ENCODE peak calls at places on chromosomes 1 and 21, in six cellular contexts. Q, L, T, Z, N and S are unnamed samples.

GRCh38 chr1:99146129-99146848 is 118.0 kb upstream of the PLPPR4 start:
- DNase-seq in Q (no peak), L (no peak), T (no peak), Z (no peak), N (no peak), S (peak; percentile 64)

GRCh38 chr1:9778905-9779304 is 44.9 kb downstream of the CLSTN1 start:
- DNase-seq in Q (no peak), L (no peak), T (no peak), Z (no peak), N (no peak), S (no peak)

GRCh38 chr1:3858231-3858981 is 1.1 kb downstream of the DFFB start:
- DNase-seq in Q (peak; percentile 37), L (no peak), T (no peak), Z (peak; percentile 22), N (no peak), S (peak; percentile 41)

GRCh38 chr21:32009263-32009662 is 136.4 kb downstream of the HUNK start:
- DNase-seq in Q (no peak), L (no peak), T (no peak), Z (no peak), N (no peak), S (no peak)

GRCh38 chr1:101102757-101103156 is 77.2 kb upstream of the DPH5 start:
- DNase-seq in Q (no peak), L (no peak), T (no peak), Z (no peak), N (no peak), S (no peak)

GRCh38 chr1:46689326-46689725 is 17.7 kb downstream of the TEX38 start:
- DNase-seq in Q (no peak), L (no peak), T (no peak), Z (no peak), N (no peak), S (no peak)

GRCh38 chr1:46757956-46758304 is 39.0 kb upstream of the EFCAB14 start:
- DNase-seq in Q (no peak), L (no peak), T (no peak), Z (no peak), N (no peak), S (no peak)

GRCh38 chr21:29279531-29279930 is 19.2 kb upstream of the BACH1 start:
- DNase-seq in Q (no peak), L (no peak), T (no peak), Z (no peak), N (no peak), S (no peak)

GRCh38 chr1:39645411-39646043 is 6.1 kb upstream of the HEYL start:
- DNase-seq in Q (no peak), L (no peak), T (no peak), Z (no peak), N (no peak), S (no peak)

GRCh38 chr1:25615563-25616079 is 970 bp upstream of the MAN1C1 start:
- DNase-seq in Q (no peak), L (no peak), T (no peak), Z (no peak), N (no peak), S (no peak)

GRCh38 chr1:192951961-192952460 is 107.1 kb downstream of the UCHL5 start:
- DNase-seq in Q (no peak), L (no peak), T (no peak), Z (peak; percentile 10), N (no peak), S (peak; percentile 38)

GRCh38 chr1:63691672-63692425 is 82.0 kb upstream of the ROR1 start:
- DNase-seq in Q (peak; percentile 28), L (no peak), T (peak; percentile 55), Z (peak; percentile 62), N (no peak), S (peak; percentile 67)

GRCh38 chr1:6488602-6489382 is 2.7 kb downstream of the PLEKHG5 start:
- DNase-seq in Q (no peak), L (no peak), T (no peak), Z (peak; percentile 81), N (no peak), S (no peak)

GRCh38 chr1:197150336-197151005 is 4.0 kb upstream of the ASPM start:
- DNase-seq in Q (no peak), L (no peak), T (no peak), Z (no peak), N (no peak), S (no peak)

GRCh38 chr1:37989381-37989930 is 366 bp downstream of the SF3A3 start:
- DNase-seq in Q (peak; percentile 55), L (no peak), T (peak; percentile 72), Z (peak; percentile 31), N (no peak), S (no peak)

GRCh38 chr1:23273450-23274133 is 56.3 kb upstream of the HTR1D start:
- DNase-seq in Q (peak; percentile 30), L (no peak), T (no peak), Z (no peak), N (no peak), S (no peak)

GRCh38 chr1:68308034-68308433 is 75.7 kb upstream of the WLS start:
- DNase-seq in Q (no peak), L (no peak), T (no peak), Z (no peak), N (no peak), S (no peak)

GRCh38 chr1:170321113-170321512 is 175.4 kb downstream of the NTMT2 start:
- DNase-seq in Q (no peak), L (no peak), T (no peak), Z (no peak), N (no peak), S (no peak)

GRCh38 chr1:162873671-162874666 is 13.0 kb upstream of the CCDC190 start:
- DNase-seq in Q (no peak), L (no peak), T (no peak), Z (no peak), N (no peak), S (no peak)

GRCh38 chr1:78586572-78586971 is 33.7 kb upstream of the IFI44L start:
- DNase-seq in Q (no peak), L (no peak), T (no peak), Z (no peak), N (no peak), S (no peak)

GRCh38 chr1:56864430-56864829 is 9.8 kb downstream of the C8A start:
- DNase-seq in Q (no peak), L (no peak), T (no peak), Z (no peak), N (no peak), S (no peak)

GRCh38 chr1:64984106-64984505 is 17.8 kb upstream of the JAK1 start:
- DNase-seq in Q (no peak), L (no peak), T (peak; percentile 26), Z (no peak), N (no peak), S (no peak)

GRCh38 chr1:157580179-157580827 is 17.6 kb downstream of the FCRL4 start:
- DNase-seq in Q (no peak), L (peak; percentile 64), T (peak; percentile 62), Z (peak; percentile 24), N (no peak), S (no peak)
- H3K27ac ChIP-seq in Q (no peak overlapping the region), L (no peak overlapping the region), T (no peak overlapping the region), Z (no peak overlapping the region), N (no peak overlapping the region), S (no peak overlapping the region)

DNA sequence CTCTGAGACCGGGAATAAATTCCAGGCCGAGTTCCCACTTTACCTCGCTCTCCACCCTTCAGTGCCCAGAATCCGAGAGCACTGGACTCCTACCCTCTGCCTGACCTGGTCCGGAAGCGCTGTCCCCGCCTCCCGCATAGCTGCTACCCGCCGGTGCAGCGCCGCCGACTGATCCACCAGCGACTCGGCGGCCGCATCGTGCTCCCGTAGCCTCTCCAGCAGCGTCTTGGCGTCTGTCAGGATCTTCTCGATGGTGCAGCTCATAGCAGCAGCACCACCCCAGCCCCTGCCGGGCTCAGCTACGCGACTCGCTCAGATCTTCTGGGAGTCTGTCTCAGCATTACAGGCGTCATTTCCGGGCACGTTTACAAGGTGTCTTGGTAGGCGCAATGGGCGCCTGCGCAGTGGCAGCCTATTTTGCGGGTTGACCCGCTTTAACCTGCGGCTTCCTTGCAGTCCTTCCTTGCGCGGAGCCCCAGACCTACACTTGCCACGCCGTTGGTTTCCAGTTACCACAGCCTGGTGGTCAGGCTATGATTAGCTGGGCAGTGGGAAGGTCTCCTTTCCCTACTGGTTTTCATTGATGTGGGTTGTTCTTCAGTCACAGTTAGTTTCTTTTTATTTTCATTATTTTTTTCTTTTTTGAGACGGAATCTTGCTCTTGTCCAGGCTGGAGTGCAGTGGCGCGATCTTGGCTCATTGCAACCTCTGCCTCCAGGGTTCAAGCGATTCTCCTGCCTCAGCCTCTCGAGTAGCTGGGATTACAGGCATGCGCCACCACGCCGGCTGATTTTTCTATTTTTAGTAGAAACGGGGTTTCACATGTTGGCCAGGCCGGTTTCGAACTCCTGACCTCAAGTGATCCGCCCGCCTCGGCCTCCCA is at the start of gene SIKE1:
- DNase-seq in Q (peak; percentile 92), L (peak; percentile 96), T (peak; percentile 84), Z (peak; percentile 96), N (peak; percentile 93), S (peak; percentile 93)
- TF ChIP-seq EP300 in Q (no peak), L (no peak), T (no peak), Z (no peak), N (no peak), S (no peak)

GRCh38 chr1:208525417-208525816 is 281.2 kb upstream of the PLXNA2 start:
- DNase-seq in Q (no peak), L (peak; percentile 29), T (no peak), Z (no peak), N (no peak), S (no peak)

GRCh38 chr1:208526726-208527125 is 282.5 kb upstream of the PLXNA2 start:
- DNase-seq in Q (no peak), L (peak; percentile 50), T (no peak), Z (no peak), N (no peak), S (no peak)

GRCh38 chr1:208527197-208527596 is 283.0 kb upstream of the PLXNA2 start:
- DNase-seq in Q (no peak), L (no peak), T (no peak), Z (no peak), N (no peak), S (no peak)

GRCh38 chr1:208531003-208531750 is 287.0 kb upstream of the PLXNA2 start:
- DNase-seq in Q (no peak), L (peak; percentile 86), T (no peak), Z (peak; percentile 72), N (no peak), S (no peak)

GRCh38 chr1:208528577-208529240 is 284.5 kb upstream of the PLXNA2 start:
- DNase-seq in Q (peak; percentile 25), L (peak; percentile 72), T (no peak), Z (no peak), N (no peak), S (no peak)
- H3K27ac ChIP-seq in Q (no peak overlapping the region), L (no peak overlapping the region), T (no peak overlapping the region), Z (no peak overlapping the region), N (no peak overlapping the region), S (no peak overlapping the region)

GRCh38 chr1:234772345-234773147 is 162.6 kb upstream of the IRF2BP2 start:
- DNase-seq in Q (no peak), L (no peak), T (peak; percentile 60), Z (peak; percentile 80), N (peak; percentile 79), S (peak; percentile 92)
- TF ChIP-seq EP300 in Q (no peak), L (no peak), T (peak; percentile 51), Z (peak; percentile 37), N (no peak), S (peak; percentile 65)